ENCODE peak calls at places on chromosomes 1 and 21, in four cellular contexts. J is choroid plexus epithelial cell, K is adrenal gland, O is neural crest cell. A is an unnamed sample.

GRCh38 chr21:43001316-43001715 is 27.0 kb downstream of the PKNOX1 start:
- DNase-seq in O (no peak), K (peak), J (no peak), A (no peak)

GRCh38 chr21:16569679-16570078 is 839.9 kb downstream of the USP25 start:
- DNase-seq in K (no peak), O (no peak), J (peak), A (no peak)

GRCh38 chr1:22975694-22976093 is 3.0 kb upstream of the LACTBL1 start:
- DNase-seq in K (no peak), J (no peak), O (no peak), A (no peak)

GRCh38 chr1:214027498-214027897 is 39.7 kb downstream of the PROX1 start:
- DNase-seq in O (no peak), J (no peak), K (peak), A (no peak)

GRCh38 chr1:193077991-193078390 is 18.6 kb downstream of the RO60 start:
- DNase-seq in K (no peak), J (peak), O (no peak), A (no peak)

GRCh38 chr1:213993929-213994328 is 6.2 kb downstream of the PROX1 start:
- DNase-seq in K (no peak), J (no peak), O (no peak), A (no peak)

GRCh38 chr1:94755675-94756074 is 64.5 kb upstream of the SLC44A3 start:
- DNase-seq in J (peak), O (no peak), K (peak), A (no peak)

GRCh38 chr1:9326596-9326995 is 33.9 kb downstream of the SPSB1 start:
- DNase-seq in O (no peak), K (no peak), J (peak), A (no peak)

GRCh38 chr21:28928578-28929124 is 64.0 kb downstream of the LTN1 start:
- DNase-seq in O (no peak), J (no peak), K (no peak), A (no peak)

GRCh38 chr1:24092979-24093378 is 19.0 kb downstream of the MYOM3 start:
- DNase-seq in J (no peak), K (no peak), O (no peak), A (no peak)

GRCh38 chr1:1240822-1241587 is 5.5 kb downstream of the C1QTNF12 start:
- DNase-seq in K (no peak), J (no peak), O (no peak), A (no peak)

GRCh38 chr1:64043328-64043727 is 160.1 kb upstream of the UBE2U start:
- DNase-seq in J (peak), K (no peak), O (no peak), A (no peak)

GRCh38 chr1:82299680-82300079 is 498.9 kb downstream of the ADGRL2 start:
- DNase-seq in K (no peak), O (no peak), J (no peak), A (no peak)

GRCh38 chr1:27416387-27417111 is 24.1 kb downstream of the GPR3 start:
- DNase-seq in K (peak), J (peak), O (no peak), A (peak)

GRCh38 chr1:51569284-51570062 is 47.4 kb upstream of the OSBPL9 start:
- DNase-seq in K (peak), O (no peak), J (peak), A (peak)

GRCh38 chr1:29798699-29799566 is 562.6 kb downstream of the PTPRU start:
- DNase-seq in O (no peak), J (no peak), K (no peak), A (no peak)

GRCh38 chr21:34179204-34179935 is 106.0 kb downstream of the MRPS6 start:
- DNase-seq in O (no peak), K (no peak), J (no peak), A (no peak)

GRCh38 chr1:41513388-41513745 is 28.9 kb upstream of the EDN2 start:
- DNase-seq in J (no peak), O (no peak), K (no peak), A (peak)

GRCh38 chr1:204735042-204735441 is 49.5 kb upstream of the LRRN2 start:
- DNase-seq in J (no peak), O (no peak), K (no peak), A (no peak)

GRCh38 chr1:30706528-30706927 is 16.9 kb downstream of the MATN1 start:
- DNase-seq in J (peak), O (no peak), K (peak), A (no peak)

GRCh38 chr1:160177667-160178066 is 12.7 kb upstream of the CASQ1 start:
- DNase-seq in J (no peak), K (no peak), O (no peak), A (no peak)

GRCh38 chr1:193558491-193559028 is 372.1 kb upstream of the B3GALT2 start:
- DNase-seq in O (no peak), K (peak), J (peak), A (peak)

GRCh38 chr1:246117066-246117791 is 389.9 kb downstream of the SMYD3 start:
- DNase-seq in O (no peak), J (peak), K (peak), A (peak)

GRCh38 chr1:165543651-165544452 is at the start of gene LRRC52:
- DNase-seq in K (peak), J (no peak), O (no peak), A (no peak)

GRCh38 chr1:185720633-185721272 is 13.4 kb upstream of the HMCN1 start:
- DNase-seq in O (no peak), J (peak), K (no peak), A (no peak)

GRCh38 chr1:50103615-50104081 is 5.1 kb upstream of the ELAVL4 start:
- DNase-seq in J (no peak), O (no peak), K (no peak), A (no peak)

GRCh38 chr1:6513296-6513928 is 21.9 kb upstream of the PLEKHG5 start:
- DNase-seq in J (no peak), K (no peak), O (no peak), A (no peak)

GRCh38 chr1:17527036-17527914 is 12.2 kb upstream of the ARHGEF10L start:
- DNase-seq in O (no peak), K (peak), J (peak), A (no peak)

GRCh38 chr1:11421443-11421842 is 57.5 kb upstream of the DISP3 start:
- DNase-seq in J (no peak), O (no peak), K (no peak), A (no peak)

GRCh38 chr1:236829085-236829484 is 34.0 kb downstream of the MTR start:
- DNase-seq in K (no peak), J (no peak), O (no peak), A (no peak)

GRCh38 chr1:10867138-10867721 is 70.8 kb upstream of the CASZ1 start:
- DNase-seq in J (peak), O (peak), K (peak), A (peak)

GRCh38 chr1:224851210-224851849 is 78.1 kb upstream of the DNAH14 start:
- DNase-seq in O (peak), K (peak), J (peak), A (peak)

GRCh38 chr1:224856973-224857372 is 72.5 kb upstream of the DNAH14 start:
- DNase-seq in J (no peak), K (no peak), O (no peak), A (no peak)

GRCh38 chr1:224851850-224852261 is 77.6 kb upstream of the DNAH14 start:
- DNase-seq in O (no peak), J (no peak), K (no peak), A (peak)

GRCh38 chr1:224850446-224850845 is 79.0 kb upstream of the DNAH14 start:
- DNase-seq in K (no peak), J (no peak), O (no peak), A (no peak)

GRCh38 chr1:224852901-224853568 is 76.4 kb upstream of the DNAH14 start:
- DNase-seq in J (peak), O (no peak), K (no peak), A (no peak)
- TF ChIP-seq CTCF in J (peak), O (peak), K (peak), A (peak)

GRCh38 chr1:37931493-37932158 is 15.2 kb downstream of the INPP5B start:
- DNase-seq in K (peak), J (peak), O (peak), A (peak)
- TF ChIP-seq CTCF in K (peak), J (no peak), O (no peak), A (no peak)

GRCh38 chr1:216598448-216598847 is 124.8 kb downstream of the ESRRG start:
- DNase-seq in K (no peak), O (no peak), J (no peak), A (no peak)

GRCh38 chr1:216604771-216605170 is 118.5 kb downstream of the ESRRG start:
- DNase-seq in K (no peak), J (no peak), O (no peak), A (no peak)

GRCh38 chr1:216599851-216600250 is 123.4 kb downstream of the ESRRG start:
- DNase-seq in K (no peak), J (no peak), O (no peak), A (no peak)

GRCh38 chr1:216601427-216601751 is 121.8 kb downstream of the ESRRG start:
- DNase-seq in J (no peak), O (no peak), K (no peak), A (no peak)

DNA sequence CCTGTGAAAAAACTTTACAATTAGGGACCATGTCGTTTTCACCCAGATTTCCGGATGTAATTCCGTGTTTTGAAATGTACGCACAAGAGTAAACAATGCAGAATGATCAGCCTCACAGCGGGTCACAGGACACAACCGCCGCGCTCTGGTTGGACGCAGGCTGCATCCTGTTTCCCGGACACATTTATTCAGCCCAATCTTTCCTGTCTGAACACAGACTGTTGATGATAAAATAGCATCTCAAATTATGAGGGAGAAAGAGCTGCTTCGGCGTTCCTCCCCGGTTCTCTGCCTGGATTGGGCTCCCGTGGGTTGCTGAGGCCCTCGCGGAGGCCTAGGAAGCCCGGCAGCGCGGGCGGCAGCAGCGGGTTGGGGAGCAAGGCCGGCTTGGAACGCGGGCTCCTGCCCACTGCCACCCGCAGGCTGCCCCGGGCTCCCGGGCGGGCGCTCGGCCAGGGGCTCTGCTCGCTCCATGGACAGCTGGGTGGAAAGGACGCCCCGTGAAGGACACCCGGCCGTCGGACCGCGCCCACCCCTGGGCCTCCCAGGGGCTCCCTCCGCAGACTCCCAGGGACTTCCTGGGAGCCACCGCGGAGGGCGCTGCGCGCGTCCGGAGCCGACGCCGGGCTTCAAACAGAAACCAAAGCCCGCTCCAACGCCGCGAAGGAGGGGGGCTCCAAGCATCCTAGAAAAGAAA is 122.4 kb downstream of the ESRRG start:
- DNase-seq in O (peak), J (peak), K (peak), A (no peak)
- TF ChIP-seq CTCF in O (peak), J (peak), K (peak), A (no peak)

GRCh38 chr1:229440821-229441537 is 7.1 kb upstream of the ACTA1 start:
- DNase-seq in K (no peak), O (no peak), J (peak), A (peak)
- TF ChIP-seq CTCF in K (no peak), O (no peak), J (no peak), A (no peak)

DNA sequence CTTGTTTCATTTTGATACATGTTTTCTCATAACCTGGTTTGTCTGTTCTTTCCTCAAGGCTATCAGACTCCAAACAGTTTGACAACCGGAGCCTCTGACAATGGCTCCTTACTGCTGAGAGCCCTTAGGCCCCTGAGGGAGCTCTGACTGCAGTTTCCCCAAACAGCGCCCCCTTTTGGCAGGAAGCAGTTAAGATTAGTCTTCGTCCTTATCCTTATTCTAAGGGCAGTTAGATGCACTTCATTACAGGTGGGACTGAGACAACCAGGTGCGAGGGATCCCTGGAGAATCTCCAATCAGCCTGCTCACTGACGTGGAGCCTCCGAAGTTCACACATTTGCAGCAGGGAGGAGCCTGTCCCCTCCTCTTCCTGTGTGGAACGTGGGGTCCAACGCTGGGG is 393.1 kb downstream of the BRINP3 start:
- DNase-seq in O (peak), J (no peak), K (no peak), A (no peak)
- TF ChIP-seq CTCF in O (peak), J (peak), K (no peak), A (no peak)

GRCh38 chr1:234396871-234397270 is 23.6 kb downstream of the COA6 start:
- DNase-seq in O (no peak), J (no peak), K (no peak), A (no peak)

GRCh38 chr1:234395297-234395696 is 22.0 kb downstream of the COA6 start:
- DNase-seq in O (no peak), K (no peak), J (no peak), A (no peak)

GRCh38 chr1:234396092-234396491 is 22.8 kb downstream of the COA6 start:
- DNase-seq in J (no peak), K (no peak), O (no peak), A (no peak)

GRCh38 chr1:234397732-234398131 is 24.5 kb downstream of the COA6 start:
- DNase-seq in K (no peak), J (no peak), O (no peak), A (no peak)

DNA sequence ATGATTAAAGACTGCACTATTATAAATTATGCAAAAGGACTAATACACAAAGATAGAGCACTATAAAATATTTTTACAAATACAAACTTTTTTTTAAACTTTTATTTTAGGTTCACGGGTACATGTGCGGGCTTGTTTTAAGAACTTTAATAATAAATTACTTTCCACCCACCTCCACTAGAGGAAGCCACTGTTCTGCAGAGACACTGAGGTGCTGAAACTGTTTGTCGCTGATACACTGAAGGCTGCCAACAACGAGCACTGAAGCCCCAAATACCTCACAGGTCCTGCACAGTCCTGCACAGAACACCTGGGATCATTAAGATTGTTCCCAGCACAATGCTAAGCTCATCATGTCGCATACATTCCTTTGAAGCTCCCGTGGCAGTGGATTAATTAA is 19.9 kb downstream of the COA6 start:
- DNase-seq in O (no peak), K (no peak), J (no peak), A (no peak)
- TF ChIP-seq CTCF in O (no peak), K (no peak), J (no peak), A (no peak)

A was measured in activated CD8-positive, alpha-beta T cell treated with anti-CD3 and anti-CD28 coated beads for 36 hours.